ENCODE peak calls at places on chromosome 21, in four cellular contexts. One of them, this sample, is unnamed.

GRCh38 chr21:22468893-22469292 is 1470.7 kb downstream of the NCAM2 start:
- DNase-seq in epithelial cell of proximal tubule: no peak
- DNase-seq in left lung: no peak
- DNase-seq in astrocyte: no peak
- DNase-seq in this sample: no peak

GRCh38 chr21:31623664-31624063 is 35.8 kb upstream of the SOD1 start:
- DNase-seq in astrocyte: no peak
- DNase-seq in left lung: no peak
- DNase-seq in epithelial cell of proximal tubule: no peak
- DNase-seq in this sample: no peak

GRCh38 chr21:15967661-15968060 is 237.9 kb downstream of the USP25 start:
- DNase-seq in left lung: no peak
- DNase-seq in epithelial cell of proximal tubule: peak; percentile 30
- DNase-seq in astrocyte: peak; percentile 65
- DNase-seq in this sample: peak; percentile 4

GRCh38 chr21:39051561-39051949 is 131.7 kb downstream of the PSMG1 start:
- DNase-seq in astrocyte: peak; percentile 37
- DNase-seq in epithelial cell of proximal tubule: peak; percentile 31
- DNase-seq in left lung: no peak
- DNase-seq in this sample: peak; percentile 90

GRCh38 chr21:24649691-24650090 is 957.6 kb downstream of the MRPL39 start:
- DNase-seq in astrocyte: no peak
- DNase-seq in epithelial cell of proximal tubule: no peak
- DNase-seq in left lung: no peak
- DNase-seq in this sample: no peak

GRCh38 chr21:37593015-37593414 is 226.4 kb downstream of the DYRK1A start:
- DNase-seq in left lung: no peak
- DNase-seq in epithelial cell of proximal tubule: no peak
- DNase-seq in astrocyte: no peak
- DNase-seq in this sample: no peak

GRCh38 chr21:15592271-15592860 is 137.4 kb upstream of the USP25 start:
- DNase-seq in epithelial cell of proximal tubule: peak; percentile 9
- DNase-seq in astrocyte: peak; percentile 26
- DNase-seq in left lung: no peak
- DNase-seq in this sample: peak; percentile 33

GRCh38 chr21:40015818-40016217 is 148.6 kb downstream of the PCP4 start:
- DNase-seq in astrocyte: no peak
- DNase-seq in epithelial cell of proximal tubule: no peak
- DNase-seq in left lung: no peak
- DNase-seq in this sample: no peak

GRCh38 chr21:16279658-16280581 is 550.1 kb downstream of the USP25 start:
- DNase-seq in epithelial cell of proximal tubule: peak; percentile 23
- DNase-seq in left lung: no peak
- DNase-seq in astrocyte: peak; percentile 71
- DNase-seq in this sample: peak; percentile 44

GRCh38 chr21:28818663-28819278 is 173.9 kb downstream of the LTN1 start:
- DNase-seq in epithelial cell of proximal tubule: no peak
- DNase-seq in astrocyte: no peak
- DNase-seq in left lung: no peak
- DNase-seq in this sample: peak; percentile 38

GRCh38 chr21:35932232-35932911 is 128.0 kb downstream of the SETD4 start:
- DNase-seq in left lung: no peak
- DNase-seq in astrocyte: peak; percentile 90
- DNase-seq in epithelial cell of proximal tubule: peak; percentile 91
- DNase-seq in this sample: peak; percentile 84

GRCh38 chr21:37357691-37358090 is 8.9 kb upstream of the DYRK1A start:
- DNase-seq in left lung: no peak
- DNase-seq in astrocyte: no peak
- DNase-seq in epithelial cell of proximal tubule: no peak
- DNase-seq in this sample: no peak

GRCh38 chr21:44286086-44286715 is 525 bp downstream of the AIRE start:
- DNase-seq in epithelial cell of proximal tubule: no peak
- DNase-seq in left lung: peak; percentile 60
- DNase-seq in astrocyte: no peak
- DNase-seq in this sample: no peak

GRCh38 chr21:17538576-17538975 is 25.7 kb downstream of the CXADR start:
- DNase-seq in left lung: no peak
- DNase-seq in astrocyte: no peak
- DNase-seq in epithelial cell of proximal tubule: no peak
- DNase-seq in this sample: no peak

GRCh38 chr21:23017989-23018388 is 2019.8 kb downstream of the NCAM2 start:
- DNase-seq in astrocyte: no peak
- DNase-seq in left lung: no peak
- DNase-seq in epithelial cell of proximal tubule: no peak
- DNase-seq in this sample: no peak

GRCh38 chr21:37665230-37666024 is 250.8 kb downstream of the KCNJ6 start:
- DNase-seq in left lung: no peak
- DNase-seq in astrocyte: no peak
- DNase-seq in epithelial cell of proximal tubule: no peak
- DNase-seq in this sample: no peak

GRCh38 chr21:17585875-17586450 is 26.7 kb downstream of the BTG3 start:
- DNase-seq in left lung: no peak
- DNase-seq in epithelial cell of proximal tubule: peak; percentile 13
- DNase-seq in astrocyte: peak; percentile 22
- DNase-seq in this sample: peak; percentile 48

GRCh38 chr21:46246345-46246744 is 17.8 kb upstream of the LSS start:
- DNase-seq in epithelial cell of proximal tubule: no peak
- DNase-seq in astrocyte: no peak
- DNase-seq in left lung: no peak
- DNase-seq in this sample: no peak
- TF ChIP-seq CTCF in epithelial cell of proximal tubule: no peak
- TF ChIP-seq CTCF in astrocyte: no peak
- TF ChIP-seq CTCF in left lung: no peak
- TF ChIP-seq CTCF in this sample: no peak

GRCh38 chr21:26909972-26910371 is 56.9 kb downstream of the ADAMTS5 start:
- DNase-seq in astrocyte: no peak
- DNase-seq in left lung: no peak
- DNase-seq in epithelial cell of proximal tubule: peak; percentile 22
- DNase-seq in this sample: no peak
- TF ChIP-seq CTCF in astrocyte: no peak
- TF ChIP-seq CTCF in left lung: no peak
- TF ChIP-seq CTCF in epithelial cell of proximal tubule: peak; percentile 60
- TF ChIP-seq CTCF in this sample: peak; percentile 41

GRCh38 chr21:45543371-45543709 is 1.1 kb upstream of the SLC19A1 start:
- DNase-seq in left lung: peak; percentile 72
- DNase-seq in astrocyte: no peak
- DNase-seq in epithelial cell of proximal tubule: no peak
- DNase-seq in this sample: no peak

GRCh38 chr21:45542667-45543370 is 579 bp upstream of the SLC19A1 start:
- DNase-seq in left lung: peak; percentile 87
- DNase-seq in astrocyte: no peak
- DNase-seq in epithelial cell of proximal tubule: no peak
- DNase-seq in this sample: no peak

GRCh38 chr21:45541221-45542039 is 810 bp downstream of the SLC19A1 start:
- DNase-seq in epithelial cell of proximal tubule: no peak
- DNase-seq in astrocyte: peak; percentile 21
- DNase-seq in left lung: peak; percentile 96
- DNase-seq in this sample: no peak

GRCh38 chr21:45543710-45544448 is 1.6 kb upstream of the SLC19A1 start:
- DNase-seq in left lung: peak; percentile 77
- DNase-seq in epithelial cell of proximal tubule: no peak
- DNase-seq in astrocyte: no peak
- DNase-seq in this sample: no peak

GRCh38 chr21:45542242-45542666 is at the start of gene SLC19A1:
- DNase-seq in epithelial cell of proximal tubule: no peak
- DNase-seq in left lung: peak; percentile 97
- DNase-seq in astrocyte: no peak
- DNase-seq in this sample: no peak
- TF ChIP-seq CTCF in epithelial cell of proximal tubule: no peak
- TF ChIP-seq CTCF in left lung: peak; percentile 35
- TF ChIP-seq CTCF in astrocyte: no peak
- TF ChIP-seq CTCF in this sample: peak; percentile 66

DNA sequence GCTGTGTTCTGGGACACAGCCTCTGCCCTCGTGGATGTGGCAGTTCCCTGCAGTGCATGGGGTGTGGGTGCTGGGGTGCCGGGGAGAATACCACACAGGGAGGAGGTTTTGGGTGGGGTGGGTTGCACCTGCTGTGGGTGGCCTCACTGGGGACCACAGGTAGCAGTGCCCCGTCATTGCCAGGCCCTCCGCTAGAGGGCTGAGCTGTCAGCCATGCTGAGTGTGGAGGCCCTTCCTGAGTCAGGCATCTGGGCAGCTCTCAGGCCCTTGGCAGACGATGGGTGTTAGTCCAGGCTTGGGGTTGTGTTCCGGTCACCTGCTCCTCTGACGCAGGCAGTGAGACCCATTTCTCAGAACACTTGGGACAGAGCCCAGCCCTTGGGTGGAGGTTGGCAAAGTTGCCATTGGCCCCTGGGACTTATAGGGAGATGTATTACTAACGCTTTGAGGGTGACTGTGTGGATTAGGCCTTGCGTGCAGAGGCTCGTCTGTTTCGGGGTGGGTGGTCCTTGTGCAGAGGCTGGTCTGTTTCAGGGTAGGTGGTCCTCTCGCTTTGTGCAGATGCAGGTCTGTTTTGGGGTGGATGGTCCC is 23.9 kb downstream of the PCNT start:
- DNase-seq in left lung: peak; percentile 43
- DNase-seq in epithelial cell of proximal tubule: no peak
- DNase-seq in astrocyte: peak; percentile 31
- DNase-seq in this sample: no peak
- TF ChIP-seq CTCF in left lung: no peak
- TF ChIP-seq CTCF in epithelial cell of proximal tubule: peak; percentile 17
- TF ChIP-seq CTCF in astrocyte: no peak
- TF ChIP-seq CTCF in this sample: no peak

DNA sequence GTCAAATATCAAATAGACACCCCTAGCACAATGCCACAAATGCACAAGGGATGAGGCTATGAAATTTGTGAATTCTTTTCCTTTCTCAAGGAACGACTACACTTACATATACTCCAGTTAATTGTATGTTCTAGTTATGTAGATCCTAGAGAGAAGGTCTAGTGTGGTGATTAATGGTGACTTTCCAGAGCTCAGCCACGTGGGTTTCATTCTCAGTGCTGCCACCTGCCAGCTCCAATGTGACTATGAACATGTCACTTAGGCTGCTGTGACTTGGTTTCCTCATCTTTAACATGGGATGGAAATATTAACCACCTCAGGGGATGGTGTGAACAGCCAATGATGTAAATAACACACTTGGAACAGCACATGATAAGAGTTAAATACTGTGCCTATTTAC is 138.3 kb downstream of the APP start:
- DNase-seq in astrocyte: no peak
- DNase-seq in left lung: no peak
- DNase-seq in epithelial cell of proximal tubule: no peak
- DNase-seq in this sample: no peak
- TF ChIP-seq CTCF in astrocyte: no peak
- TF ChIP-seq CTCF in left lung: no peak
- TF ChIP-seq CTCF in epithelial cell of proximal tubule: peak; percentile 23
- TF ChIP-seq CTCF in this sample: peak; percentile 51

GRCh38 chr21:30434033-30434631 is 4.1 kb downstream of the KRTAP13-4 start:
- DNase-seq in left lung: no peak
- DNase-seq in astrocyte: no peak
- DNase-seq in epithelial cell of proximal tubule: no peak
- DNase-seq in this sample: no peak
- TF ChIP-seq CTCF in left lung: peak; percentile 50
- TF ChIP-seq CTCF in astrocyte: peak; percentile 38
- TF ChIP-seq CTCF in epithelial cell of proximal tubule: peak; percentile 62
- TF ChIP-seq CTCF in this sample: peak; percentile 49